ENCODE peak calls at places on chromosome 1, in six cellular contexts. Q is thoracic aorta; D is CD8-positive, alpha-beta memory T cell; C is aorta; U is prostate gland; T is left lung. Z is an unnamed sample. For H3K36me3, the result is how much of the 10 kb centered on the place peaks cover.

GRCh38 chr1:53154859-53155438 is 12.5 kb upstream of the SLC1A7 start:
- DNase-seq in Q (no peak), U (no peak), D (no peak), T (no peak), C (no peak), Z (no peak)

GRCh38 chr1:67236277-67236676 is 70.0 kb downstream of the IL23R start:
- DNase-seq in C (no peak), U (no peak), D (no peak), Q (no peak), T (no peak), Z (no peak)

GRCh38 chr1:26094677-26095383 is 16.8 kb upstream of the PDIK1L start:
- DNase-seq in C (peak), Q (no peak), U (no peak), T (no peak), D (no peak), Z (peak)

GRCh38 chr1:67645495-67646144 is 39.4 kb upstream of the GADD45A start:
- DNase-seq in D (no peak), C (peak), T (no peak), U (no peak), Q (no peak), Z (no peak)

GRCh38 chr1:8690253-8690525 is 127.3 kb downstream of the RERE start:
- DNase-seq in Q (no peak), C (no peak), T (no peak), U (no peak), D (no peak), Z (no peak)

GRCh38 chr1:189682591-189682990 is 795.1 kb downstream of the BRINP3 start:
- DNase-seq in C (no peak), D (no peak), U (no peak), T (no peak), Q (no peak), Z (no peak)

GRCh38 chr1:15543589-15544568 is 17.2 kb downstream of the DNAJC16 start:
- DNase-seq in Q (no peak), T (no peak), D (no peak), U (no peak), C (no peak), Z (no peak)

GRCh38 chr1:21331752-21332480 is 41.7 kb upstream of the ECE1 start:
- DNase-seq in D (no peak), T (no peak), C (no peak), U (peak), Q (no peak), Z (no peak)

GRCh38 chr1:238438296-238439275 is 547.9 kb upstream of the ZP4 start:
- DNase-seq in Q (no peak), T (no peak), C (no peak), U (no peak), D (no peak), Z (no peak)

GRCh38 chr1:80212021-80212420 is 1205.5 kb upstream of the ADGRL4 start:
- DNase-seq in Q (no peak), C (no peak), U (no peak), D (no peak), T (no peak), Z (no peak)

GRCh38 chr1:186620951-186621350 is 59.3 kb downstream of the PTGS2 start:
- DNase-seq in U (no peak), D (no peak), Q (no peak), T (no peak), C (no peak), Z (no peak)

GRCh38 chr1:46569909-46570725 is 18.7 kb upstream of the KNCN start:
- DNase-seq in D (no peak), U (no peak), C (no peak), Q (no peak), T (no peak), Z (no peak)

GRCh38 chr1:6747679-6748078 is 37.6 kb upstream of the CAMTA1 start:
- DNase-seq in U (no peak), C (no peak), D (no peak), T (no peak), Q (no peak), Z (no peak)

GRCh38 chr1:66642992-66643391 is 109.0 kb downstream of the SGIP1 start:
- DNase-seq in U (no peak), T (no peak), Q (no peak), C (no peak), D (no peak), Z (no peak)

GRCh38 chr1:54273837-54274192 is 73.8 kb downstream of the MRPL37 start:
- DNase-seq in U (no peak), D (no peak), Q (no peak), C (no peak), T (no peak), Z (peak)

GRCh38 chr1:29671957-29672356 is 435.6 kb downstream of the PTPRU start:
- DNase-seq in Q (no peak), D (no peak), C (no peak), T (no peak), U (no peak), Z (peak)

GRCh38 chr1:33818071-33818470 is 45.8 kb upstream of the HMGB4 start:
- DNase-seq in D (no peak), Q (no peak), U (no peak), T (no peak), C (no peak), Z (no peak)

GRCh38 chr1:223763881-223764280 is 51.5 kb downstream of the CAPN2 start:
- DNase-seq in Q (no peak), D (no peak), T (no peak), C (no peak), U (no peak), Z (no peak)

GRCh38 chr1:17958704-17959103 is 148.9 kb upstream of the IGSF21 start:
- DNase-seq in T (no peak), U (no peak), Q (no peak), C (no peak), D (no peak), Z (no peak)

GRCh38 chr1:27979151-27979858 is 19.5 kb downstream of the XKR8 start:
- DNase-seq in U (no peak), D (peak), T (no peak), C (no peak), Q (no peak), Z (no peak)

DNA sequence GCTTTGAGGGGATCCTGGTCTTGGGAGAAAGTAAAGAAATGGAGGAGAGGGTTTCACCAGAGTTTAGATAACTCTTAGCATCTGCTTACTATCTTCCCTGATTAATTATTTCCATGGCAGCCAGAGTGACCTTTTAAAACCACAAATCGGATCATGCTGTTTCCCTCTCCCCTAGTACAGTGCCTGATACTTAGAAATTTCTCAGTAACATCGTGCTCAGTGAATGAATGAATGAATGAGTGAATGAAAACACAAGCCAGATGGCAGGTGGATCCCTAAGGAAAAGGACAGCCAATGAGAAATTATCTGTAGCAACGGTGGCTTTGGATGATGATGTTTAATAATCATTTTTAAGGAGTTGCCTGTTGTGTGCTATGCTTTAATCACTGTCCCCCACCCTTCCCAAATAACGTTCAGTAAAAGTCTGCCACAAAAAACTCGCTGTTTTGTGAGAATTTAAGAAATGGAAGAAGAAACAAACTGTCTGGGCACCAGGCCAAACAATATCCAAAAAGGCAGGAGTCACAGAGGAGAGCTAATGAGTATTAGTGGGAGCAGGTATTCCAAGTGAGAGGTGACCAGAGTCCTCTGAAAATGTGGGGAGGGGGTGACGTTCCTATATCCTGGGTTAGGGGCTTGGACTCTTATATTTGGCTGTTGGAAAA is 737 bp upstream of the SMAP2 start:
- DNase-seq in C (no peak), U (no peak), Q (no peak), T (no peak), D (no peak), Z (no peak)
- H3K4me3 ChIP-seq in C (no peak), U (peak), Q (peak), T (no peak), D (peak), Z (no peak)

GRCh38 chr1:211667065-211667617 is 8.3 kb downstream of the NEK2 start:
- DNase-seq in U (no peak), Q (no peak), D (no peak), T (no peak), C (no peak), Z (no peak)
- H3K36me3 ChIP-seq in U (under half), Q (under half), D (under half), T (under half), C (under half), Z (under half)

GRCh38 chr1:225410036-225410435 is 17.8 kb downstream of the LBR start:
- DNase-seq in C (no peak), D (no peak), Q (no peak), U (no peak), T (no peak), Z (no peak)

GRCh38 chr1:225406976-225407725 is 20.7 kb downstream of the LBR start:
- DNase-seq in D (no peak), Q (no peak), U (no peak), T (no peak), C (no peak), Z (no peak)

GRCh38 chr1:225408249-225408648 is 19.6 kb downstream of the LBR start:
- DNase-seq in T (no peak), D (no peak), C (no peak), U (no peak), Q (no peak), Z (peak)

GRCh38 chr1:225407755-225408154 is 20.1 kb downstream of the LBR start:
- DNase-seq in U (no peak), Q (no peak), C (no peak), D (no peak), T (no peak), Z (no peak)

GRCh38 chr1:225409051-225409450 is 18.8 kb downstream of the LBR start:
- DNase-seq in U (no peak), T (no peak), D (no peak), Q (no peak), C (no peak), Z (no peak)
- H3K4me3 ChIP-seq in U (no peak), T (no peak), D (no peak), Q (no peak), C (no peak), Z (no peak)

GRCh38 chr1:230271396-230272035 is 154.6 kb downstream of the PGBD5 start:
- DNase-seq in U (no peak), C (no peak), D (no peak), T (no peak), Q (no peak), Z (no peak)
- H3K36me3 ChIP-seq in U (under half), C (under half), D (under half), T (under half), Q (under half), Z (under half)

DNA sequence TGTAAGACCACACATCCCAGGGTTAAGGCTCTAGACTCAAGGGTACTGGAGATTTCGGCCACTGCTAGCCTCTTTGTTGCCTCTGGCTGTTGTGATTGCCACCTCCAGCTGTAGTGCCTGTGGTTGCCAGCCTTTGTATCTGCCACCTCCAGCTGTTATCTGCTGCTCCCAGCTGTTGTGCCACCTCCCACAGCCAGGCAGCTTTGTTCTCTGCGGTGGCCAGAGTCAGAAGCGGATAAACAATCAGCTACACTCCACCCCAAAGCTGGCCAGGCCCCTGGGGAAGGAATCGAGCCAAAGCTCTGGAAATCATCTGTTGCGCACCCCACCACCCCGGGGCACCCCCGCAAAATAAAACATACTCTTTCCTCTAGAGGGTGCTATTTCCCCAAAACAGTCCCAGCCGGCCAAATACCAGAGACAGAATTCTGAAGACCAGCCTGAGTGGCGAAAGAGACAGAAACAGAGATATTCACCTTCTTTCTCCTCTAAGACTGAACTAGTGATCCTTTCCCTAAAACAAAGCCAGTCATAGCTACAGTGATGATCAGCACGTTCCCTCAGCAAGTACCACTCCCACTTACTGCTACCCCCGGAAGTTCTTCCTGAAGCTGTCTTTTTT is 14.8 kb upstream of the PIGM start:
- DNase-seq in D (peak), T (no peak), Q (no peak), C (no peak), U (peak), Z (peak)
- H3K4me3 ChIP-seq in D (peak), T (no peak), Q (peak), C (no peak), U (no peak), Z (no peak)

DNA sequence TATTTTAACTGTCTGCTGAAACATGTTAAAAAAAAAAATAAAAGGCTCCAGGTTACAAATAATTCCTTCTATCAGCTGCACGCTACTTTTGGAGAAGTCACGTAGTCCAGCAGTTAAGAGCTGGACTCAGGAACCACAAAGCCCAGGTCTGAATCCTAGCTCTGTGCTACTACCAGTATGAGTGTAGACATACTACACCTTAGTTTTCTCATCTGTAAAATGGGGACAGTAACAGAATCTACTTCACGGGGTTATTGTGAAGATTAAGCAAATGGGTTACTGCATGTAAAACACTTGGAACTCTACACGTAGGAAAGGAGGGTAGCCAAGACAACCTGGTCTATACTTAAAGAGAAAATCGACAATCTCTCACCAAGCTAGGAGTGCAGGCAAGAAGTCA is 48.3 kb downstream of the TARBP1 start:
- DNase-seq in C (no peak), Q (no peak), U (no peak), D (no peak), T (no peak), Z (no peak)
- H3K36me3 ChIP-seq in C (under half), Q (under half), U (under half), D (under half), T (under half), Z (under half)

GRCh38 chr1:114668373-114668772 is 1.5 kb downstream of the DENND2C start:
- DNase-seq in T (no peak), C (no peak), U (no peak), D (no peak), Q (no peak), Z (no peak)
- H3K4me3 ChIP-seq in T (no peak), C (no peak), U (no peak), D (no peak), Q (no peak), Z (no peak)